ENCODE peak calls at places on chromosomes 11 and 22, in four cellular contexts. C is RPMI8226, D is AG09309, P is AG08396. S is an unnamed sample.

GRCh38 chr22:49853981-49854791 is 542 bp downstream of the ZBED4 start:
- DNase-seq in C (peak; percentile 46), P (no peak), D (no peak), S (no peak)

GRCh38 chr11:61083601-61084147 is 18.6 kb upstream of the CD5 start:
- DNase-seq in C (no peak), P (no peak), D (no peak), S (no peak)

GRCh38 chr11:132621976-132622375 is 910.3 kb downstream of the OPCML start:
- DNase-seq in D (no peak), P (no peak), C (no peak), S (no peak)

GRCh38 chr22:39212721-39213376 is 31.9 kb downstream of the PDGFB start:
- DNase-seq in D (no peak), C (no peak), P (peak; percentile 21), S (no peak)

GRCh38 chr11:41281131-41281742 is 178.2 kb downstream of the LRRC4C start:
- DNase-seq in P (no peak), C (no peak), D (peak; percentile 7), S (no peak)

GRCh38 chr22:36194971-36195370 is 6.6 kb downstream of the APOL4 start:
- DNase-seq in C (peak; percentile 63), D (peak; percentile 41), P (peak; percentile 49), S (no peak)

GRCh38 chr22:43884600-43885318 is 7.1 kb downstream of the PNPLA5 start:
- DNase-seq in P (peak; percentile 84), C (peak; percentile 69), D (no peak), S (no peak)

GRCh38 chr22:42343136-42343484 is 72.7 kb upstream of the TCF20 start:
- DNase-seq in P (no peak), D (no peak), C (peak; percentile 26), S (no peak)

GRCh38 chr11:75400110-75400865 is 970 bp downstream of the RPS3 start:
- DNase-seq in P (no peak), C (peak; percentile 35), D (no peak), S (no peak)

GRCh38 chr22:40422558-40423245 is 52.3 kb downstream of the SGSM3 start:
- DNase-seq in D (no peak), P (no peak), C (no peak), S (no peak)

GRCh38 chr11:63620928-63621539 is 6.8 kb upstream of the PLAAT3 start:
- DNase-seq in D (no peak), P (no peak), C (peak; percentile 59), S (no peak)

GRCh38 chr11:94275961-94276360 is 28.4 kb upstream of the IZUMO1R start:
- DNase-seq in P (no peak), C (no peak), D (no peak), S (no peak)

GRCh38 chr11:124716596-124716995 is 23.1 kb upstream of the NRGN start:
- DNase-seq in C (no peak), D (no peak), P (no peak), S (no peak)

GRCh38 chr11:63920126-63920869 is 3.3 kb upstream of the RCOR2 start:
- DNase-seq in P (peak; percentile 70), C (no peak), D (no peak), S (no peak)

GRCh38 chr22:29726512-29727247 is 6.9 kb downstream of the CABP7 start:
- DNase-seq in C (no peak), D (no peak), P (peak; percentile 50), S (no peak)

GRCh38 chr22:21889251-21889990 is 22.0 kb upstream of the MAPK1 start:
- DNase-seq in P (no peak), D (no peak), C (no peak), S (no peak)

GRCh38 chr11:64661146-64661545 is 61.9 kb downstream of the NRXN2 start:
- DNase-seq in C (no peak), D (peak; percentile 41), P (no peak), S (no peak)

GRCh38 chr22:46367707-46368191 is 32.2 kb downstream of the TRMU start:
- DNase-seq in D (no peak), C (peak; percentile 85), P (peak; percentile 90), S (no peak)

GRCh38 chr11:22666700-22667439 is 459 bp downstream of the GAS2 start:
- DNase-seq in D (no peak), P (peak; percentile 27), C (no peak), S (no peak)

GRCh38 chr11:16226245-16226644 is 130.1 kb downstream of the SOX6 start:
- DNase-seq in D (no peak), C (peak; percentile 52), P (no peak), S (no peak)

GRCh38 chr22:23815781-23816551 is 22.8 kb downstream of the DERL3 start:
- DNase-seq in C (no peak), P (no peak), D (no peak), S (peak; percentile 64)

GRCh38 chr11:3914807-3915206 is 59.3 kb downstream of the STIM1 start:
- DNase-seq in P (no peak), D (no peak), C (no peak), S (no peak)

GRCh38 chr22:42439821-42440674 is 7.8 kb upstream of the NFAM1 start:
- DNase-seq in P (peak; percentile 60), D (no peak), C (peak; percentile 84), S (no peak)

GRCh38 chr22:23833911-23834317 is 4.9 kb downstream of the DERL3 start:
- DNase-seq in P (no peak), D (no peak), C (no peak), S (no peak)

S was measured in DMS 273 treated with DMSO at 0.1 percent for 48 hours.